ENCODE peak calls at places on chromosomes 6 and 20, in four cellular contexts. One of them, this sample, is unnamed.

GRCh38 chr6:130848945-130849344 is 21.7 kb downstream of the SMLR1 start:
- DNase-seq in K562: no peak
- DNase-seq in H1: no peak
- DNase-seq in HepG2: no peak
- DNase-seq in this sample: no peak

GRCh38 chr6:96467814-96468213 is 53.8 kb upstream of the UFL1 start:
- DNase-seq in K562: no peak
- DNase-seq in H1: no peak
- DNase-seq in HepG2: no peak
- DNase-seq in this sample: no peak

GRCh38 chr20:54103067-54103761 is 32.8 kb upstream of the BCAS1 start:
- DNase-seq in K562: peak
- DNase-seq in H1: peak
- DNase-seq in HepG2: peak
- DNase-seq in this sample: no peak

GRCh38 chr6:10425973-10426780 is 11.3 kb upstream of the TFAP2A start:
- DNase-seq in K562: no peak
- DNase-seq in H1: no peak
- DNase-seq in HepG2: peak
- DNase-seq in this sample: no peak

GRCh38 chr6:3194535-3195376 is 32.7 kb downstream of the TUBB2B start:
- DNase-seq in K562: no peak
- DNase-seq in H1: no peak
- DNase-seq in HepG2: no peak
- DNase-seq in this sample: no peak

GRCh38 chr20:10647471-10647870 is 26.3 kb downstream of the JAG1 start:
- DNase-seq in K562: peak
- DNase-seq in H1: no peak
- DNase-seq in HepG2: peak
- DNase-seq in this sample: no peak

GRCh38 chr6:31639449-31639861 is 13.0 kb downstream of the BAG6 start:
- DNase-seq in K562: no peak
- DNase-seq in H1: no peak
- DNase-seq in HepG2: no peak
- DNase-seq in this sample: no peak

GRCh38 chr6:7496266-7496875 is 45.1 kb upstream of the DSP start:
- DNase-seq in K562: no peak
- DNase-seq in H1: no peak
- DNase-seq in HepG2: no peak
- DNase-seq in this sample: no peak

GRCh38 chr6:166629628-166630027 is 2.6 kb upstream of the RPS6KA2 start:
- DNase-seq in K562: no peak
- DNase-seq in H1: no peak
- DNase-seq in HepG2: no peak
- DNase-seq in this sample: no peak

GRCh38 chr6:75275067-75275466 is 9.5 kb downstream of the TMEM30A start:
- DNase-seq in K562: no peak
- DNase-seq in H1: no peak
- DNase-seq in HepG2: peak
- DNase-seq in this sample: peak

GRCh38 chr20:63628246-63628975 is 1.5 kb upstream of the GMEB2 start:
- DNase-seq in K562: peak
- DNase-seq in H1: no peak
- DNase-seq in HepG2: peak
- DNase-seq in this sample: peak

GRCh38 chr6:30781697-30782424 is 37.5 kb upstream of the IER3 start:
- DNase-seq in K562: peak
- DNase-seq in H1: no peak
- DNase-seq in HepG2: peak
- DNase-seq in this sample: peak

GRCh38 chr20:50528804-50529351 is 18.7 kb downstream of the PTPN1 start:
- DNase-seq in K562: no peak
- DNase-seq in H1: no peak
- DNase-seq in HepG2: no peak
- DNase-seq in this sample: no peak

GRCh38 chr20:54849741-54850140 is 374.3 kb downstream of the DOK5 start:
- DNase-seq in K562: no peak
- DNase-seq in H1: no peak
- DNase-seq in HepG2: no peak
- DNase-seq in this sample: no peak

GRCh38 chr20:10671850-10672578 is 1.8 kb downstream of the JAG1 start:
- DNase-seq in K562: peak
- DNase-seq in H1: no peak
- DNase-seq in HepG2: no peak
- DNase-seq in this sample: no peak

GRCh38 chr6:116426551-116426950 is 34.6 kb upstream of the CALHM6 start:
- DNase-seq in K562: no peak
- DNase-seq in H1: no peak
- DNase-seq in HepG2: no peak
- DNase-seq in this sample: no peak

GRCh38 chr20:19375301-19375885 is 163.0 kb downstream of the SLC24A3 start:
- DNase-seq in K562: no peak
- DNase-seq in H1: no peak
- DNase-seq in HepG2: no peak
- DNase-seq in this sample: no peak

GRCh38 chr6:158861686-158862381 is 42.7 kb upstream of the EZR start:
- DNase-seq in K562: no peak
- DNase-seq in H1: no peak
- DNase-seq in HepG2: no peak
- DNase-seq in this sample: no peak

GRCh38 chr6:24922854-24923253 is 12.9 kb downstream of the RIPOR2 start:
- DNase-seq in K562: no peak
- DNase-seq in H1: no peak
- DNase-seq in HepG2: no peak
- DNase-seq in this sample: no peak

GRCh38 chr20:10314198-10314597 is 95.6 kb downstream of the SNAP25 start:
- DNase-seq in K562: no peak
- DNase-seq in H1: no peak
- DNase-seq in HepG2: no peak
- DNase-seq in this sample: no peak

GRCh38 chr6:151805286-151805840 is 2.1 kb upstream of the ESR1 start:
- DNase-seq in K562: no peak
- DNase-seq in H1: no peak
- DNase-seq in HepG2: no peak
- DNase-seq in this sample: no peak

GRCh38 chr6:123655520-123656306 is 19.0 kb upstream of the TRDN start:
- DNase-seq in K562: no peak
- DNase-seq in H1: no peak
- DNase-seq in HepG2: no peak
- DNase-seq in this sample: no peak

GRCh38 chr6:79614326-79615285 is 16.5 kb upstream of the SH3BGRL2 start:
- DNase-seq in K562: no peak
- DNase-seq in H1: no peak
- DNase-seq in HepG2: no peak
- DNase-seq in this sample: no peak

GRCh38 chr6:96235927-96236326 is 220.2 kb downstream of the FUT9 start:
- DNase-seq in K562: no peak
- DNase-seq in H1: no peak
- DNase-seq in HepG2: no peak
- DNase-seq in this sample: no peak

GRCh38 chr20:57738053-57738452 is 28.2 kb upstream of the PMEPA1 start:
- DNase-seq in K562: no peak
- DNase-seq in H1: no peak
- DNase-seq in HepG2: no peak
- DNase-seq in this sample: no peak

DNA sequence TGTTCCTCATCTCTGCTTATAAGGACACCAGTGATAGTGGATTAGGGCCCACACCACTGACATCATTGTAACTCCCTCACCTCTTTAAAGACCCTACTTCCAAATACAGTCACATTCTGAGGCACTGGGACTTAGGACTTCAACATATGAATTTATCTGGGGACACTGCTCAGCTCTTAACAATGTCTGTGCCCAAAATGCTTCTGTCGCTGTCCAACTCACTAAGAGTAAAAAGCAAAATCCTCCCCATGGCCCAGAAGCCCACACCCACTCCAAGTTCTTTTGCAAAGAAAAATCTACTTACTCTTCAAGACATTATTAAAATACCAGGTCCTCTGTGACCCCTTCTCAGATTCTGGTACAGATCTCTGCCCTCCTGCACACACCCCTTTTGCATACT is 116.2 kb downstream of the TBC1D7 start:
- DNase-seq in K562: no peak
- DNase-seq in H1: no peak
- DNase-seq in HepG2: no peak
- DNase-seq in this sample: no peak
- TF ChIP-seq RNF2 in K562: no peak
- TF ChIP-seq RNF2 in H1: no peak
- TF ChIP-seq RNF2 in HepG2: no peak
- TF ChIP-seq RNF2 in this sample: no peak

DNA sequence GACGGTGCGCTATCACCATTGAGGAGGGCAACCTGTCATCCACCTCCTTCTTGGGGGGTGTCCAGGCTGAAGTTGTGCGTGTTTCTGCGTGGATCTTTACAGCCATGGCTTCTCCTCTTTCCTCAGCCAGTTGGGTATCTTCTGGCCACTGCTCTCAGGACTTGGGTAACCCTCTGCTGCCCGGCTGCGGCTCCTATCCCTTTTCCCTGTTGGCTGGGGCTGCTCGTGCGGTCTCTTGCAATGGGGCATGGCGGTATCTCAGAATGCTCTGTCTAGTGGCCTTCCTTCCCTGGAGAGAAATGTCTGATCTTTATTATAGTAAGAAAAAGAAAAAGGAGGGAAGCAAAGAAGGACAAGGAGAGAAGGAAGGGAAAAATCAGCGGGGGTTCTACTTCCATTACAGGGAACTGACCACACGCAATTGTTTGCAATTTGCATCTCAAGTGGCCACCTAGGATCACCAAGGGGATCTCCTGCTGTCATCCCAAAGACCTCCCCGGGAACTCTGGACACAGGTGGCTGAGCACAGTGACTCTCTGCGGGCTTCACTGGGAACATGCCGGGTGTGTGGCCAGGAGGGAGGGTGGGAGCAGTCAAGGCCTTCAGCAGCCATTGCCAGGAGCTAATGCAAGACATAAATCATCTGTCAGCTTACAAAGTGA is 60.8 kb downstream of the NPEPL1 start:
- DNase-seq in K562: no peak
- DNase-seq in H1: peak
- DNase-seq in HepG2: no peak
- DNase-seq in this sample: no peak
- TF ChIP-seq RNF2 in K562: no peak
- TF ChIP-seq RNF2 in H1: no peak
- TF ChIP-seq RNF2 in HepG2: no peak
- TF ChIP-seq RNF2 in this sample: no peak

GRCh38 chr6:169859978-169860703 is 108.7 kb downstream of the ERMARD start:
- DNase-seq in K562: no peak
- DNase-seq in H1: no peak
- DNase-seq in HepG2: no peak
- DNase-seq in this sample: no peak
- TF ChIP-seq RNF2 in K562: no peak
- TF ChIP-seq RNF2 in H1: no peak
- TF ChIP-seq RNF2 in HepG2: no peak
- TF ChIP-seq RNF2 in this sample: no peak

GRCh38 chr6:5986847-5987246 is 19.9 kb downstream of the NRN1 start:
- DNase-seq in K562: no peak
- DNase-seq in H1: no peak
- DNase-seq in HepG2: no peak
- DNase-seq in this sample: no peak

GRCh38 chr6:5994234-5994998 is 12.3 kb downstream of the NRN1 start:
- DNase-seq in K562: no peak
- DNase-seq in H1: no peak
- DNase-seq in HepG2: no peak
- DNase-seq in this sample: no peak

GRCh38 chr6:5992551-5993225 is 14.0 kb downstream of the NRN1 start:
- DNase-seq in K562: no peak
- DNase-seq in H1: no peak
- DNase-seq in HepG2: no peak
- DNase-seq in this sample: no peak

GRCh38 chr6:5989141-5989723 is 17.5 kb downstream of the NRN1 start:
- DNase-seq in K562: no peak
- DNase-seq in H1: no peak
- DNase-seq in HepG2: no peak
- DNase-seq in this sample: no peak

DNA sequence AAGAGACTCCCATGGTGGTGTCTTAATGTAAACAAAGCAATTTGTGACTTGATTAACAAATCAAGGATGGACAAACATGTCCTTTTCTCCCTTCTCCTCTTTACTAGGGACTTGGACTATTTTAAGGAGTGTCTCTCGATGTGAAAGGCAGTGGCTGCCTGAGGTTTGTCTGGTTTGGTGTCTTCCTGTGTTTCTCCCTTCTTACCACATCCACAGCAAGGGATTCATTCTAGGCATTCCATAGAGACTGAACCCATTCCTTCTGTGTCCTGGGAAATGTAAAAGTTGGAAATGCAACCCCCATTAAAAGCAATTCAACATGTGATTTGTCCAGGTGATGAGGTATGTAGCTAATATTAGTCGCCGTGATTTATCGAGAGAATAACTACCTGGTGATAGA is 15.9 kb downstream of the NRN1 start:
- DNase-seq in K562: no peak
- DNase-seq in H1: no peak
- DNase-seq in HepG2: no peak
- DNase-seq in this sample: no peak
- TF ChIP-seq RNF2 in K562: no peak
- TF ChIP-seq RNF2 in H1: no peak
- TF ChIP-seq RNF2 in HepG2: no peak
- TF ChIP-seq RNF2 in this sample: no peak

DNA sequence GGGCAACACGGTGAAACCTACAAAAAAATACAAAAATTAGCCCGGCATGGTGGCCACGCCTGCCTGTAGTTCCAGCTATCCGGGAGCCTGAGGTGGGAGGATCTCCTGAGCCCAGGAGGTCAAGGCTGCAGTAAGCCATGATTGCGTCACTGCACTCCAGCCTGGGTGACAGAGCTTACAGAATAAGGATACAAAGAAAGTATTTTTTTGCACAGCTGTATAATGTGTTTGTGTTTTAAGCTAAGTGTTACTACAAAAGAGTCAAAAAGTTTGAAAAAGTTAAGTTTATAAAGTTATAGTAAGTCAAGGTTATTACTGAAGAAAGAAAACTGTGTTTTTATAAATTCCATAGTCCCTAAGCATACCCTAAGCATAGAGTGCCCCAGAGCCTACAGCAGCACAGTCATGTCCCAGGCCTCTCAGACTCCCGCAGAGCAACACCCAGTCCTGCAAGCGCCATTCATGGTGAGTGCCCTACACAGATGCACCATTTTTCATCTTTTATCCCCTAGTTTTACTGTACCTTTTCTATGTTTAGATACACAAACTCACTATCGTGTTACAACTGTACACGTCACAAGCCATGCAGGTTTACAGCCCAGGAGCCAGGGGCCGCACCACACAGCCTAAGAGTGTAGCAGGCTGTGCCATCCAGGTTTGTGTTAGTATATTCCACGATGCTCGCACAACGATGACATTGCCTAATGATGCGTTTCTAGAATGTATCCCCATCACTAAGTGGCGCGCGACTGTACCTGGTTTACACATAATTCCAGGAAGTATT is 22.4 kb downstream of the TAF4 start:
- DNase-seq in K562: no peak
- DNase-seq in H1: no peak
- DNase-seq in HepG2: peak
- DNase-seq in this sample: no peak
- TF ChIP-seq RNF2 in K562: no peak
- TF ChIP-seq RNF2 in H1: no peak
- TF ChIP-seq RNF2 in HepG2: no peak
- TF ChIP-seq RNF2 in this sample: no peak

GRCh38 chr20:16363832-16364687 is 209.2 kb downstream of the KIF16B start:
- DNase-seq in K562: no peak
- DNase-seq in H1: no peak
- DNase-seq in HepG2: no peak
- DNase-seq in this sample: no peak
- TF ChIP-seq RNF2 in K562: no peak
- TF ChIP-seq RNF2 in H1: no peak
- TF ChIP-seq RNF2 in HepG2: no peak
- TF ChIP-seq RNF2 in this sample: no peak

This sample was measured in A549.